ENCODE peak calls at places on chromosomes 2 and 18, in eight cellular contexts. X, V, N, Z, G, M, T and Y are unnamed samples.
A peak's percentile ranks its signal among the peaks of the same experiment; 100 is the strongest.

GRCh38 chr18:46623541-46623940 is 33.5 kb downstream of the LOXHD1 start:
- DNase-seq in T (no peak), M (no peak), V (peak; percentile 8), X (peak; percentile 14), Z (peak; percentile 35), G (no peak), N (peak; percentile 47), Y (no peak)

GRCh38 chr2:219551412-219551811 is 7.6 kb downstream of the TMEM198 start:
- DNase-seq in N (no peak), Z (no peak), M (peak; percentile 63), V (no peak), G (no peak), X (no peak), T (no peak), Y (peak; percentile 68)

GRCh38 chr2:109217362-109218086 is 88.5 kb downstream of the SH3RF3 start:
- DNase-seq in X (no peak), T (peak; percentile 91), G (no peak), Z (no peak), M (peak; percentile 90), N (no peak), V (no peak), Y (peak; percentile 73)

GRCh38 chr2:241123816-241124536 is 21.9 kb upstream of the MTERF4 start:
- DNase-seq in V (peak; percentile 54), G (no peak), M (no peak), N (no peak), X (no peak), T (no peak), Z (no peak), Y (no peak)

GRCh38 chr2:224137208-224137607 is 98.1 kb upstream of the SERPINE2 start:
- DNase-seq in M (no peak), V (no peak), Z (no peak), N (no peak), X (no peak), T (no peak), G (no peak), Y (no peak)

GRCh38 chr2:229489016-229489415 is 217.9 kb upstream of the PID1 start:
- DNase-seq in X (no peak), Z (no peak), N (no peak), V (no peak), T (peak; percentile 11), G (no peak), M (peak; percentile 95), Y (no peak)

GRCh38 chr2:75140288-75140687 is 59.0 kb downstream of the TACR1 start:
- DNase-seq in X (no peak), G (no peak), M (no peak), T (no peak), Z (no peak), V (no peak), N (no peak), Y (no peak)

GRCh38 chr2:212537311-212538155 is 1.1 kb downstream of the ERBB4 start:
- DNase-seq in V (no peak), N (peak; percentile 37), G (peak; percentile 10), X (no peak), T (no peak), M (peak; percentile 37), Z (no peak), Y (peak; percentile 6)

GRCh38 chr2:239445771-239446524 is 45.1 kb upstream of the HDAC4 start:
- DNase-seq in T (no peak), Z (no peak), X (no peak), G (no peak), V (no peak), N (no peak), M (no peak), Y (no peak)

GRCh38 chr2:234606906-234607305 is 110.0 kb upstream of the ARL4C start:
- DNase-seq in X (no peak), M (no peak), V (no peak), Z (no peak), T (no peak), N (no peak), G (no peak), Y (no peak)

GRCh38 chr2:128421861-128422311 is 103.2 kb upstream of the HS6ST1 start:
- DNase-seq in V (no peak), X (no peak), M (no peak), Z (no peak), T (no peak), N (no peak), G (no peak), Y (no peak)